ENCODE peak calls at places on chromosomes 13 and 19, in six cellular contexts. H is thyroid gland, C is stomach, U is body of pancreas, I is left lung, M is Peyer's patch. K is an unnamed sample. For H3K9me3 and H3K4me1, the result is how much of the 10 kb centered on the place peaks cover.

GRCh38 chr13:95643471-95643813 is 1.1 kb downstream of the DZIP1 start:
- DNase-seq in M (no peak), H (no peak), U (no peak), I (no peak), C (no peak), K (no peak)

GRCh38 chr19:54373781-54374266 is 9.1 kb upstream of the LAIR1 start:
- DNase-seq in M (no peak), U (no peak), C (no peak), H (no peak), I (no peak), K (no peak)

GRCh38 chr19:32498641-32499200 is 82.3 kb upstream of the PDCD5 start:
- DNase-seq in I (no peak), U (no peak), H (no peak), C (no peak), M (no peak), K (no peak)

GRCh38 chr19:35509018-35509652 is 4.3 kb downstream of the DMKN start:
- DNase-seq in H (peak), I (peak), M (peak), U (peak), C (peak), K (peak)

GRCh38 chr13:49693191-49693733 is 2.0 kb upstream of the EBPL start:
- DNase-seq in H (no peak), I (no peak), M (no peak), U (no peak), C (no peak), K (peak)

GRCh38 chr13:108915634-108916497 is 286.5 kb downstream of the MYO16 start:
- DNase-seq in C (peak), H (peak), M (peak), U (peak), I (peak), K (peak)

GRCh38 chr13:94280357-94280756 is 199.1 kb downstream of the DCT start:
- DNase-seq in U (no peak), H (no peak), I (no peak), M (no peak), C (no peak), K (no peak)

GRCh38 chr13:74210693-74211393 is 76.6 kb upstream of the KLF12 start:
- DNase-seq in C (peak), H (no peak), M (no peak), U (peak), I (no peak), K (peak)

GRCh38 chr13:102028198-102028597 is 373.6 kb downstream of the FGF14 start:
- DNase-seq in C (no peak), U (no peak), H (no peak), I (no peak), M (no peak), K (no peak)

GRCh38 chr13:28564030-28564429 is 69.1 kb upstream of the FLT1 start:
- DNase-seq in H (peak), I (no peak), M (no peak), U (no peak), C (no peak), K (peak)

GRCh38 chr19:53824134-53824611 is at the start of gene NLRP12:
- DNase-seq in M (no peak), I (peak), U (no peak), C (no peak), H (no peak), K (no peak)

GRCh38 chr13:80382576-80382975 is 41.6 kb upstream of the SPRY2 start:
- DNase-seq in H (no peak), U (no peak), M (no peak), C (no peak), I (no peak), K (no peak)

GRCh38 chr19:42479736-42480135 is 37.0 kb upstream of the CXCL17 start:
- DNase-seq in M (no peak), H (no peak), U (no peak), C (no peak), I (no peak), K (no peak)

GRCh38 chr13:110317093-110317492 is 10.0 kb downstream of the COL4A2 start:
- DNase-seq in U (no peak), C (no peak), H (no peak), I (no peak), M (no peak), K (no peak)

GRCh38 chr19:29671393-29672076 is 6.3 kb downstream of the PLEKHF1 start:
- DNase-seq in H (peak), I (peak), C (peak), M (peak), U (peak), K (peak)

GRCh38 chr13:34019870-34020269 is 201.9 kb downstream of the RFC3 start:
- DNase-seq in C (no peak), M (no peak), I (no peak), U (no peak), H (no peak), K (no peak)

GRCh38 chr19:16889429-16889882 is 657 bp downstream of the F2RL3 start:
- DNase-seq in C (no peak), H (no peak), U (no peak), M (no peak), I (no peak), K (peak)

GRCh38 chr19:38706792-38707511 is 37.3 kb downstream of the CAPN12 start:
- DNase-seq in I (no peak), M (no peak), H (no peak), U (no peak), C (no peak), K (no peak)

GRCh38 chr19:44684892-44685847 is 13.8 kb upstream of the CEACAM16 start:
- DNase-seq in I (peak), M (no peak), C (peak), U (no peak), H (peak), K (peak)

GRCh38 chr19:15225797-15226196 is 6.5 kb downstream of the EPHX3 start:
- DNase-seq in H (no peak), U (no peak), M (no peak), C (no peak), I (no peak), K (no peak)

GRCh38 chr19:4776436-4777205 is 14.9 kb upstream of the FEM1A start:
- DNase-seq in M (no peak), H (no peak), U (no peak), C (no peak), I (no peak), K (peak)

GRCh38 chr19:43562698-43563241 is 12.6 kb downstream of the XRCC1 start:
- DNase-seq in U (peak), M (peak), I (peak), C (peak), H (peak), K (peak)

GRCh38 chr13:78593652-78594494 is 9.5 kb downstream of the POU4F1 start:
- DNase-seq in H (no peak), M (no peak), U (no peak), C (no peak), I (peak), K (no peak)

GRCh38 chr19:35216026-35216832 is 12.3 kb downstream of the FAM187B start:
- DNase-seq in M (no peak), I (no peak), H (no peak), C (no peak), U (no peak), K (no peak)

GRCh38 chr13:20968745-20969144 is 66.2 kb upstream of the XPO4 start:
- DNase-seq in C (no peak), I (no peak), M (no peak), H (no peak), U (no peak), K (no peak)

GRCh38 chr13:109157275-109157674 is 527.9 kb downstream of the MYO16 start:
- DNase-seq in C (no peak), H (peak), I (no peak), U (no peak), M (no peak), K (no peak)

GRCh38 chr13:113854238-113855011 is 9.5 kb downstream of the GAS6 start:
- DNase-seq in I (peak), U (peak), H (no peak), C (no peak), M (no peak), K (no peak)

GRCh38 chr19:28023064-28023463 is 1189.9 kb downstream of the UQCRFS1 start:
- DNase-seq in U (no peak), H (no peak), M (no peak), I (no peak), C (no peak), K (no peak)
- H3K9me3 ChIP-seq in U (under half), H (under half), M (under half), I (under half), C (under half), K (under half)

GRCh38 chr19:5960005-5961001 is 17.6 kb downstream of the RANBP3 start:
- DNase-seq in I (no peak), U (peak), H (peak), C (no peak), M (no peak), K (no peak)

GRCh38 chr19:5963855-5964254 is 14.1 kb downstream of the RANBP3 start:
- DNase-seq in U (no peak), I (no peak), C (no peak), H (no peak), M (no peak), K (no peak)

GRCh38 chr19:5964816-5965565 is 12.9 kb downstream of the RANBP3 start:
- DNase-seq in U (no peak), C (no peak), H (no peak), I (no peak), M (no peak), K (no peak)

GRCh38 chr19:5959260-5960004 is 18.5 kb downstream of the RANBP3 start:
- DNase-seq in M (no peak), H (no peak), C (no peak), I (no peak), U (no peak), K (no peak)

GRCh38 chr19:5961969-5962945 is 15.7 kb downstream of the RANBP3 start:
- DNase-seq in H (peak), U (peak), C (peak), I (no peak), M (peak), K (peak)
- H3K4me1 ChIP-seq in H (under half), U (half or more), C (half or more), I (half or more), M (under half), K (under half)

GRCh38 chr13:19123502-19123901 is 58.1 kb downstream of the TUBA3C start:
- DNase-seq in C (no peak), H (no peak), M (no peak), U (no peak), I (no peak), K (no peak)

GRCh38 chr13:19117913-19118739 is 63.5 kb downstream of the TUBA3C start:
- DNase-seq in M (no peak), H (no peak), I (no peak), U (no peak), C (no peak), K (no peak)
- H3K9me3 ChIP-seq in M (under half), H (under half), I (under half), U (under half), C (under half), K (under half)

GRCh38 chr13:98094678-98095266 is 48.1 kb upstream of the FARP1 start:
- DNase-seq in H (no peak), M (no peak), C (no peak), U (no peak), I (no peak), K (no peak)
- H3K4me1 ChIP-seq in H (under half), M (under half), C (under half), U (under half), I (under half), K (under half)

GRCh38 chr19:57559008-57559403 is 657 bp downstream of the ZNF550 start:
- DNase-seq in U (peak), I (no peak), M (peak), C (no peak), H (peak), K (peak)

GRCh38 chr19:57566396-57567256 is 7.0 kb upstream of the ZNF550 start:
- DNase-seq in U (no peak), M (no peak), I (no peak), C (no peak), H (no peak), K (no peak)

GRCh38 chr19:57560049-57560491 is 407 bp upstream of the ZNF550 start:
- DNase-seq in H (peak), U (peak), C (no peak), I (no peak), M (no peak), K (peak)

GRCh38 chr19:57559404-57560025 is at the start of gene ZNF550:
- DNase-seq in U (peak), C (peak), I (peak), M (peak), H (peak), K (peak)

GRCh38 chr19:57563547-57563946 is 3.9 kb upstream of the ZNF550 start:
- DNase-seq in U (no peak), H (no peak), M (no peak), I (no peak), C (no peak), K (no peak)
- H3K9me3 ChIP-seq in U (under half), H (under half), M (under half), I (half or more), C (half or more), K (half or more)

GRCh38 chr19:18594096-18594823 is 5.7 kb downstream of the REX1BD start:
- DNase-seq in H (peak), C (peak), I (peak), M (peak), U (peak), K (peak)

GRCh38 chr19:18590273-18591272 is 2.0 kb downstream of the REX1BD start:
- DNase-seq in M (no peak), C (no peak), H (no peak), U (no peak), I (peak), K (no peak)

GRCh38 chr19:18593367-18594095 is 4.9 kb downstream of the REX1BD start:
- DNase-seq in C (no peak), I (peak), M (no peak), U (peak), H (peak), K (peak)

GRCh38 chr19:18589380-18590272 is 1.0 kb downstream of the REX1BD start:
- DNase-seq in I (peak), C (peak), U (peak), M (peak), H (peak), K (peak)

GRCh38 chr19:18591735-18592385 is 3.3 kb downstream of the REX1BD start:
- DNase-seq in H (no peak), M (no peak), U (no peak), I (no peak), C (no peak), K (no peak)
- H3K4me1 ChIP-seq in H (under half), M (under half), U (under half), I (under half), C (half or more), K (under half)

GRCh38 chr19:21593008-21593427 is 87.6 kb downstream of the ZNF429 start:
- DNase-seq in I (no peak), C (no peak), H (no peak), M (no peak), U (no peak), K (no peak)

GRCh38 chr19:21590868-21591267 is 85.5 kb downstream of the ZNF429 start:
- DNase-seq in M (no peak), I (no peak), H (no peak), C (no peak), U (no peak), K (no peak)

GRCh38 chr19:21595185-21595584 is 89.8 kb downstream of the ZNF429 start:
- DNase-seq in U (peak), I (no peak), H (no peak), C (no peak), M (no peak), K (no peak)

GRCh38 chr19:21588202-21588601 is 82.8 kb downstream of the ZNF429 start:
- DNase-seq in I (no peak), C (no peak), M (no peak), U (peak), H (no peak), K (no peak)

GRCh38 chr19:21593934-21594844 is 88.8 kb downstream of the ZNF429 start:
- DNase-seq in M (no peak), U (peak), I (no peak), H (no peak), C (no peak), K (no peak)
- H3K9me3 ChIP-seq in M (under half), U (under half), I (under half), H (under half), C (under half), K (under half)

DNA sequence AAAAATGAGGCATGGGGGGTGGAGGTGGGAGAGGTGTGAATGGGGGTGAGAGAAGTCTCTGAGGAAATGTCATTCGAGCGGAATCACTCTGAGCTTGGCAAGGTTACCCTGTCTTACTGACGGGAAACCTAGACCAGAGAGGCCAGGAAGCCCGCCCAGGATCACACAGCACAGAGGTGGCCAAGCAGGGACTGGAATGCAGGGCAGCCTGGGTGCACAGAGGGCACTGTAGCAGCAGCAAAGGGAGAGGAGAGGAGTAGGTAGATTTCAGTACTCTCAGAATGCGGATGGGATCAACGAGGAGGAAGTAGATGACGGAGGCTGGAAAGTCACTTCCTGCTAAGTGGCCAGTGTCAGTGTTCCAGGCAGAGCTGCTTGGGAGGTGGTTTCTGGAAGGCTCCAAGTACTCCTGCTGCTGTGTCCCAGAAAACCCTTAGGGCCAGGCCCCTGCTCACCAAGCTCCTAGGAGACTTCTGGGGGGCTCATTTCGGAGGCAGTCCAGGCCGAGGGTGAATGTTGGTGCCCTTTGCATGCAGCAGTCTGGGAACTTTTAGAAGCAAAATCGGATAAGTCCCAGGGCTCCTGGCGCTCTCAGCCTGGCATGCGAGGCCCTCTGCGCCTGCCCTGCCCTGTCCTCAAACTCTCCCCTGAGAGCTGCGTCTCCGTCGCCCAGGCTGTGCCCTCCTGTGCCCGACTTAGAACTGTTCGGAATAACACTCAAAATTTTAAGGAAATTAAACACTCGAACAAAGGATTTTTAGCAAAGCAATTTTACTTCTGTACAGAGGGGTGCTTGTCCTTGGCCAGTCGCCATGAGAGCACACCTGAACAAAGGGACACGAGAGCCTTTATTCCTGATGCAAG is 33.5 kb downstream of the DNM2 start:
- DNase-seq in U (peak), M (no peak), I (no peak), C (peak), H (no peak), K (no peak)
- H3K4me1 ChIP-seq in U (half or more), M (under half), I (half or more), C (half or more), H (under half), K (under half)

GRCh38 chr13:45219938-45220375 is 19.1 kb upstream of the KCTD4 start:
- DNase-seq in I (no peak), C (no peak), H (no peak), M (no peak), U (no peak), K (peak)

GRCh38 chr13:45219123-45219891 is 18.5 kb upstream of the KCTD4 start:
- DNase-seq in M (no peak), H (no peak), C (no peak), U (no peak), I (no peak), K (peak)

GRCh38 chr13:45218689-45219088 is 17.8 kb upstream of the KCTD4 start:
- DNase-seq in I (no peak), M (no peak), C (no peak), U (no peak), H (no peak), K (no peak)

GRCh38 chr13:45216193-45216592 is 15.3 kb upstream of the KCTD4 start:
- DNase-seq in U (no peak), C (no peak), I (no peak), H (no peak), M (no peak), K (no peak)

GRCh38 chr13:45215392-45216077 is 14.7 kb upstream of the KCTD4 start:
- DNase-seq in U (no peak), M (no peak), I (no peak), C (no peak), H (no peak), K (no peak)
- H3K9me3 ChIP-seq in U (under half), M (under half), I (under half), C (under half), H (under half), K (under half)

K was measured in PC-3.